ENCODE peak calls at places on chromosomes 16 and 17, in nine cellular contexts. One of them, this sample, is unnamed.

GRCh38 chr16:77273-77806 is 685 bp upstream of the MPG start:
- DNase-seq in iPS DF 19.7: no peak
- DNase-seq in HuH-7.5: peak
- DNase-seq in breast epithelium: no peak
- DNase-seq in cardiac fibroblast: peak
- DNase-seq in neural progenitor cell: peak
- DNase-seq in T-helper 2 cell: peak
- DNase-seq in KBM-7: peak
- DNase-seq in body of pancreas: no peak
- DNase-seq in this sample: no peak

GRCh38 chr16:27951752-27952151 is 111.8 kb downstream of the GSG1L start:
- DNase-seq in iPS DF 19.7: no peak
- DNase-seq in HuH-7.5: no peak
- DNase-seq in breast epithelium: no peak
- DNase-seq in cardiac fibroblast: peak
- DNase-seq in neural progenitor cell: no peak
- DNase-seq in T-helper 2 cell: no peak
- DNase-seq in KBM-7: no peak
- DNase-seq in body of pancreas: no peak
- DNase-seq in this sample: peak

GRCh38 chr17:492015-492399 is 139.4 kb upstream of the RPH3AL start:
- DNase-seq in iPS DF 19.7: no peak
- DNase-seq in HuH-7.5: no peak
- DNase-seq in breast epithelium: no peak
- DNase-seq in cardiac fibroblast: no peak
- DNase-seq in neural progenitor cell: no peak
- DNase-seq in T-helper 2 cell: no peak
- DNase-seq in KBM-7: no peak
- DNase-seq in body of pancreas: no peak
- DNase-seq in this sample: no peak

GRCh38 chr16:78563905-78564304 is 464.5 kb downstream of the WWOX start:
- DNase-seq in iPS DF 19.7: no peak
- DNase-seq in HuH-7.5: no peak
- DNase-seq in breast epithelium: no peak
- DNase-seq in cardiac fibroblast: no peak
- DNase-seq in neural progenitor cell: no peak
- DNase-seq in T-helper 2 cell: no peak
- DNase-seq in KBM-7: peak
- DNase-seq in body of pancreas: no peak
- DNase-seq in this sample: no peak

GRCh38 chr17:12256380-12256995 is 235.8 kb downstream of the MAP2K4 start:
- DNase-seq in iPS DF 19.7: no peak
- DNase-seq in HuH-7.5: peak
- DNase-seq in breast epithelium: no peak
- DNase-seq in cardiac fibroblast: peak
- DNase-seq in neural progenitor cell: peak
- DNase-seq in T-helper 2 cell: peak
- DNase-seq in KBM-7: peak
- DNase-seq in body of pancreas: peak
- DNase-seq in this sample: no peak

GRCh38 chr16:7313170-7313569 is 19.5 kb upstream of the RBFOX1 start:
- DNase-seq in iPS DF 19.7: no peak
- DNase-seq in HuH-7.5: no peak
- DNase-seq in breast epithelium: no peak
- DNase-seq in cardiac fibroblast: peak
- DNase-seq in neural progenitor cell: peak
- DNase-seq in T-helper 2 cell: no peak
- DNase-seq in KBM-7: no peak
- DNase-seq in body of pancreas: no peak
- DNase-seq in this sample: no peak

GRCh38 chr16:15539197-15539596 is 103.8 kb downstream of the MARF1 start:
- DNase-seq in iPS DF 19.7: no peak
- DNase-seq in HuH-7.5: no peak
- DNase-seq in breast epithelium: no peak
- DNase-seq in cardiac fibroblast: no peak
- DNase-seq in neural progenitor cell: peak
- DNase-seq in T-helper 2 cell: no peak
- DNase-seq in KBM-7: no peak
- DNase-seq in body of pancreas: no peak
- DNase-seq in this sample: no peak

GRCh38 chr17:69858460-69858859 is 216.6 kb upstream of the KCNJ16 start:
- DNase-seq in iPS DF 19.7: no peak
- DNase-seq in HuH-7.5: no peak
- DNase-seq in breast epithelium: no peak
- DNase-seq in cardiac fibroblast: no peak
- DNase-seq in neural progenitor cell: no peak
- DNase-seq in T-helper 2 cell: no peak
- DNase-seq in KBM-7: no peak
- DNase-seq in body of pancreas: no peak
- DNase-seq in this sample: no peak

GRCh38 chr16:4064950-4065352 is 51.3 kb downstream of the ADCY9 start:
- DNase-seq in iPS DF 19.7: no peak
- DNase-seq in HuH-7.5: no peak
- DNase-seq in breast epithelium: no peak
- DNase-seq in cardiac fibroblast: no peak
- DNase-seq in neural progenitor cell: no peak
- DNase-seq in T-helper 2 cell: peak
- DNase-seq in KBM-7: no peak
- DNase-seq in body of pancreas: no peak
- DNase-seq in this sample: no peak